ENCODE peak calls at places on chromosomes 5 and 9, in four cellular contexts. One of them, this sample, is unnamed.

GRCh38 chr5:131766689-131767088 is 30.1 kb downstream of the FNIP1 start:
- DNase-seq in A549: no peak
- DNase-seq in effector memory CD4-positive, alpha-beta T cell: no peak
- DNase-seq in A673: no peak
- DNase-seq in this sample: no peak

GRCh38 chr5:168992687-168993086 is 308.3 kb downstream of the SLIT3 start:
- DNase-seq in A549: peak; percentile 68
- DNase-seq in effector memory CD4-positive, alpha-beta T cell: no peak
- DNase-seq in A673: peak; percentile 3
- DNase-seq in this sample: no peak

GRCh38 chr9:92501671-92502393 is 19.5 kb upstream of the ASPN start:
- DNase-seq in A549: peak; percentile 65
- DNase-seq in effector memory CD4-positive, alpha-beta T cell: no peak
- DNase-seq in A673: peak; percentile 30
- DNase-seq in this sample: no peak

GRCh38 chr5:156759156-156759555 is 90.9 kb upstream of the PPP1R2B start:
- DNase-seq in A549: no peak
- DNase-seq in effector memory CD4-positive, alpha-beta T cell: no peak
- DNase-seq in A673: no peak
- DNase-seq in this sample: no peak

GRCh38 chr9:69768101-69768500 is 8.3 kb upstream of the PTAR1 start:
- DNase-seq in A549: no peak
- DNase-seq in effector memory CD4-positive, alpha-beta T cell: no peak
- DNase-seq in A673: no peak
- DNase-seq in this sample: no peak

GRCh38 chr5:176870110-176870591 is 29.0 kb downstream of the HK3 start:
- DNase-seq in A549: peak; percentile 78
- DNase-seq in effector memory CD4-positive, alpha-beta T cell: no peak
- DNase-seq in A673: peak; percentile 19
- DNase-seq in this sample: no peak

GRCh38 chr9:75844321-75844720 is 46.2 kb upstream of the PCSK5 start:
- DNase-seq in A549: no peak
- DNase-seq in effector memory CD4-positive, alpha-beta T cell: no peak
- DNase-seq in A673: no peak
- DNase-seq in this sample: no peak

GRCh38 chr5:179762781-179763176 is 30.2 kb downstream of the MAML1 start:
- DNase-seq in A549: no peak
- DNase-seq in effector memory CD4-positive, alpha-beta T cell: no peak
- DNase-seq in A673: peak; percentile 32
- DNase-seq in this sample: no peak

GRCh38 chr5:171435908-171436307 is 16.5 kb downstream of the FGF18 start:
- DNase-seq in A549: no peak
- DNase-seq in effector memory CD4-positive, alpha-beta T cell: no peak
- DNase-seq in A673: no peak
- DNase-seq in this sample: no peak

GRCh38 chr5:146426853-146427618 is 20.1 kb upstream of the TCERG1 start:
- DNase-seq in A549: peak; percentile 34
- DNase-seq in effector memory CD4-positive, alpha-beta T cell: no peak
- DNase-seq in A673: peak; percentile 78
- DNase-seq in this sample: peak; percentile 47

GRCh38 chr9:130498298-130498917 is 53.6 kb downstream of the ASS1 start:
- DNase-seq in A549: no peak
- DNase-seq in effector memory CD4-positive, alpha-beta T cell: no peak
- DNase-seq in A673: peak; percentile 63
- DNase-seq in this sample: no peak

GRCh38 chr5:141382469-141383294 is at the start of gene PCDHGA7:
- DNase-seq in A549: peak; percentile 67
- DNase-seq in effector memory CD4-positive, alpha-beta T cell: no peak
- DNase-seq in A673: peak; percentile 68
- DNase-seq in this sample: no peak

GRCh38 chr5:98341038-98341710 is 432.3 kb upstream of the RGMB start:
- DNase-seq in A549: no peak
- DNase-seq in effector memory CD4-positive, alpha-beta T cell: no peak
- DNase-seq in A673: no peak
- DNase-seq in this sample: no peak

GRCh38 chr9:96156151-96156550 is 145.8 kb downstream of the HSD17B3 start:
- DNase-seq in A549: no peak
- DNase-seq in effector memory CD4-positive, alpha-beta T cell: no peak
- DNase-seq in A673: no peak
- DNase-seq in this sample: no peak

GRCh38 chr9:72362680-72363139 is 2.3 kb downstream of the ZFAND5 start:
- DNase-seq in A549: peak; percentile 84
- DNase-seq in effector memory CD4-positive, alpha-beta T cell: no peak
- DNase-seq in A673: peak; percentile 72
- DNase-seq in this sample: peak; percentile 31

GRCh38 chr5:33049845-33050244 is 338.7 kb downstream of the NPR3 start:
- DNase-seq in A549: peak; percentile 80
- DNase-seq in effector memory CD4-positive, alpha-beta T cell: no peak
- DNase-seq in A673: no peak
- DNase-seq in this sample: no peak

GRCh38 chr5:142529626-142530278 is 156.1 kb downstream of the FGF1 start:
- DNase-seq in A549: peak; percentile 50
- DNase-seq in effector memory CD4-positive, alpha-beta T cell: no peak
- DNase-seq in A673: no peak
- DNase-seq in this sample: no peak

GRCh38 chr9:85569988-85570387 is 171.8 kb downstream of the AGTPBP1 start:
- DNase-seq in A549: no peak
- DNase-seq in effector memory CD4-positive, alpha-beta T cell: no peak
- DNase-seq in A673: no peak
- DNase-seq in this sample: no peak

GRCh38 chr9:133701321-133701980 is 36.7 kb downstream of the SARDH start:
- DNase-seq in A549: no peak
- DNase-seq in effector memory CD4-positive, alpha-beta T cell: peak; percentile 43
- DNase-seq in A673: no peak
- DNase-seq in this sample: peak; percentile 63

GRCh38 chr5:147949711-147950573 is 43.6 kb upstream of the C5orf46 start:
- DNase-seq in A549: peak; percentile 45
- DNase-seq in effector memory CD4-positive, alpha-beta T cell: no peak
- DNase-seq in A673: peak; percentile 65
- DNase-seq in this sample: no peak

GRCh38 chr9:90966475-90967150 is 165.0 kb downstream of the SYK start:
- DNase-seq in A549: no peak
- DNase-seq in effector memory CD4-positive, alpha-beta T cell: no peak
- DNase-seq in A673: no peak
- DNase-seq in this sample: no peak

GRCh38 chr5:85466423-85466822 is 1081.7 kb upstream of the EDIL3 start:
- DNase-seq in A549: no peak
- DNase-seq in effector memory CD4-positive, alpha-beta T cell: no peak
- DNase-seq in A673: no peak
- DNase-seq in this sample: no peak

GRCh38 chr9:129414377-129415021 is 206.4 kb downstream of the C9orf50 start:
- DNase-seq in A549: peak; percentile 50
- DNase-seq in effector memory CD4-positive, alpha-beta T cell: peak; percentile 24
- DNase-seq in A673: peak; percentile 41
- DNase-seq in this sample: peak; percentile 66

GRCh38 chr5:20286512-20286911 is 298.5 kb upstream of the CDH18 start:
- DNase-seq in A549: peak; percentile 62
- DNase-seq in effector memory CD4-positive, alpha-beta T cell: no peak
- DNase-seq in A673: peak; percentile 3
- DNase-seq in this sample: no peak

GRCh38 chr5:153712946-153713345 is 222.5 kb downstream of the GRIA1 start:
- DNase-seq in A549: no peak
- DNase-seq in effector memory CD4-positive, alpha-beta T cell: no peak
- DNase-seq in A673: no peak
- DNase-seq in this sample: no peak

GRCh38 chr5:128669803-128670202 is 131.8 kb upstream of the FBN2 start:
- DNase-seq in A549: peak; percentile 25
- DNase-seq in effector memory CD4-positive, alpha-beta T cell: no peak
- DNase-seq in A673: no peak
- DNase-seq in this sample: no peak

GRCh38 chr5:171808951-171809350 is 23.3 kb downstream of the SMIM23 start:
- DNase-seq in A549: no peak
- DNase-seq in effector memory CD4-positive, alpha-beta T cell: no peak
- DNase-seq in A673: no peak
- DNase-seq in this sample: no peak

GRCh38 chr5:139665626-139666025 is 17.5 kb downstream of the CXXC5 start:
- DNase-seq in A549: no peak
- DNase-seq in effector memory CD4-positive, alpha-beta T cell: no peak
- DNase-seq in A673: no peak
- DNase-seq in this sample: no peak

GRCh38 chr5:10857333-10857723 is 96.3 kb upstream of the DAP start:
- DNase-seq in A549: no peak
- DNase-seq in effector memory CD4-positive, alpha-beta T cell: no peak
- DNase-seq in A673: no peak
- DNase-seq in this sample: no peak

GRCh38 chr5:10854526-10855277 is 93.7 kb upstream of the DAP start:
- DNase-seq in A549: no peak
- DNase-seq in effector memory CD4-positive, alpha-beta T cell: no peak
- DNase-seq in A673: no peak
- DNase-seq in this sample: no peak

GRCh38 chr5:10856071-10856470 is 95.0 kb upstream of the DAP start:
- DNase-seq in A549: no peak
- DNase-seq in effector memory CD4-positive, alpha-beta T cell: no peak
- DNase-seq in A673: no peak
- DNase-seq in this sample: no peak

GRCh38 chr5:10858307-10858706 is 97.3 kb upstream of the DAP start:
- DNase-seq in A549: no peak
- DNase-seq in effector memory CD4-positive, alpha-beta T cell: no peak
- DNase-seq in A673: no peak
- DNase-seq in this sample: no peak

DNA sequence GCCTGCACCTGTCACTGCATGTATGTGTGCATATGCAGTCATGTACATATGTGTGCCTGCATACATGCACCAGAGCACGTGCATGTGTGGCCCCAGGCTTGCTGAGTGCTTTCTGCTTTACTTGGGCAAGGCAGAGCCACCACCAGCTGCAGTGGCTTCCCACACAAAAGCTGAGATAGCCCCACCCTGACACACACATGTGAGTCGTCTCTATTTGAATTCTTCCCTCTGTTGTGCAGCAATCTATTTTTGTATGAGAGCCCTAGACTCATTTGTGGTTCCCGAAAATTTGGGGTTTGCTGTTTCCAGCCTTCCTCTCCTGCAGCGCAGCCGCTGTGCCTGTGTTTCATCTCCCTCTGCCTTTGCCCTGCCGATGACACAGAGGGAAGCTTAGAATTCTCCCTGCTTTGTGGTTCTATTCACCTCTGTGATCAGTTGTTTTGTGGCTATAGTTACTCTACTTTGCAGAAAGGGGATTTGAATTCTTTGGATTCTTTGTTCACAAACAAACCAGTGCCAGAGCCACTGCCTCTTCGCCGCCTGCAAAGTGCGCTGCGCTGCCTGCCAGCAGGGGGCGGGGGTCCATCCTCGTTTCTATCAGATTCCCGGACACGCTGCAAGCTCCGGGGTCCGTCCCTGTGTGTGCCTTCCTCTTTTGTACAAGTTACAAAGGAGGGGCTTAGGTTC is 95.8 kb upstream of the DAP start:
- DNase-seq in A549: peak; percentile 14
- DNase-seq in effector memory CD4-positive, alpha-beta T cell: no peak
- DNase-seq in A673: peak; percentile 47
- DNase-seq in this sample: no peak
- H3K27ac ChIP-seq in A549: no peak overlapping the region
- H3K27ac ChIP-seq in effector memory CD4-positive, alpha-beta T cell: no peak overlapping the region
- H3K27ac ChIP-seq in A673: no peak overlapping the region
- H3K27ac ChIP-seq in this sample: no peak overlapping the region

DNA sequence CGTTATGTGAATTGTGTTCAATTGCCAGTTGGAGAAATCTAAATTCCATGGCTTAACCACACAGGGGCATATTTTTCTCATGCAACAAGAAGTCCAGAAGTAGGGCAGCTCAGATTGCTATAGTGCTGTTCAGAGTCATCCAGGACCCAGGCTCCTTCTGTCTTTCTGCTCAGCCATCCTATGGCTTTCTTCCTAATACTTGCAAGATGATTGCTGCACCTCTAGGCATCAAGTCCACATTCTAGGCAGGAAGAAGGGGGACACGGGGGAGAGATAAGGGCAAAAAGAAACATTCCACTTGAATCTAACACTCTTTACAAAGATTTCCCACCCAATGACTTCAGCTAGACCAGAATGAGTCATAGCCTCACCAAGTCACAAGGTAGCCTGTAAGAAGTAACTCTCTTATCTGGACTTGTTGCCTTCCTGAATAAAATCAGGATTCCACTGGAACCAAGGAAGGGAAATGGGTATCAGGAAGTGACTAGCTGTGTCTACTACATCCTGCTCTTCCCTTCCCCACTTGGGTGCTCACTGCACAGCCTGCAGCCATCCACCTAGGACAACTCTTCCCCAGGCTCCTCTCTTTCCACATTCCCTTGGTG is 5.3 kb downstream of the ERAP2 start:
- DNase-seq in A549: no peak
- DNase-seq in effector memory CD4-positive, alpha-beta T cell: no peak
- DNase-seq in A673: no peak
- DNase-seq in this sample: no peak
- H3K4me1 ChIP-seq in A549: peaks cover 17% of the 10 kb centered on the region
- H3K4me1 ChIP-seq in effector memory CD4-positive, alpha-beta T cell: peaks cover 55% of the 10 kb centered on the region
- H3K4me1 ChIP-seq in A673: peaks cover 17% of the 10 kb centered on the region
- H3K4me1 ChIP-seq in this sample: peaks cover 94% of the 10 kb centered on the region

GRCh38 chr9:14585730-14586473 is 107.3 kb downstream of the ZDHHC21 start:
- DNase-seq in A549: no peak
- DNase-seq in effector memory CD4-positive, alpha-beta T cell: no peak
- DNase-seq in A673: no peak
- DNase-seq in this sample: peak; percentile 1
- H3K4me3 ChIP-seq in A549: no peak overlapping the region
- H3K4me3 ChIP-seq in effector memory CD4-positive, alpha-beta T cell: no peak overlapping the region
- H3K4me3 ChIP-seq in A673: no peak overlapping the region
- H3K4me3 ChIP-seq in this sample: no peak overlapping the region

GRCh38 chr9:100029246-100029645 is 69.6 kb downstream of the ERP44 start:
- DNase-seq in A549: no peak
- DNase-seq in effector memory CD4-positive, alpha-beta T cell: no peak
- DNase-seq in A673: no peak
- DNase-seq in this sample: no peak

GRCh38 chr9:100038472-100038871 is 60.3 kb downstream of the ERP44 start:
- DNase-seq in A549: no peak
- DNase-seq in effector memory CD4-positive, alpha-beta T cell: no peak
- DNase-seq in A673: no peak
- DNase-seq in this sample: no peak

GRCh38 chr9:100030548-100030947 is 68.3 kb downstream of the ERP44 start:
- DNase-seq in A549: no peak
- DNase-seq in effector memory CD4-positive, alpha-beta T cell: no peak
- DNase-seq in A673: no peak
- DNase-seq in this sample: no peak

GRCh38 chr9:100028201-100028784 is 70.5 kb downstream of the ERP44 start:
- DNase-seq in A549: peak; percentile 76
- DNase-seq in effector memory CD4-positive, alpha-beta T cell: peak; percentile 34
- DNase-seq in A673: peak; percentile 81
- DNase-seq in this sample: peak; percentile 47

DNA sequence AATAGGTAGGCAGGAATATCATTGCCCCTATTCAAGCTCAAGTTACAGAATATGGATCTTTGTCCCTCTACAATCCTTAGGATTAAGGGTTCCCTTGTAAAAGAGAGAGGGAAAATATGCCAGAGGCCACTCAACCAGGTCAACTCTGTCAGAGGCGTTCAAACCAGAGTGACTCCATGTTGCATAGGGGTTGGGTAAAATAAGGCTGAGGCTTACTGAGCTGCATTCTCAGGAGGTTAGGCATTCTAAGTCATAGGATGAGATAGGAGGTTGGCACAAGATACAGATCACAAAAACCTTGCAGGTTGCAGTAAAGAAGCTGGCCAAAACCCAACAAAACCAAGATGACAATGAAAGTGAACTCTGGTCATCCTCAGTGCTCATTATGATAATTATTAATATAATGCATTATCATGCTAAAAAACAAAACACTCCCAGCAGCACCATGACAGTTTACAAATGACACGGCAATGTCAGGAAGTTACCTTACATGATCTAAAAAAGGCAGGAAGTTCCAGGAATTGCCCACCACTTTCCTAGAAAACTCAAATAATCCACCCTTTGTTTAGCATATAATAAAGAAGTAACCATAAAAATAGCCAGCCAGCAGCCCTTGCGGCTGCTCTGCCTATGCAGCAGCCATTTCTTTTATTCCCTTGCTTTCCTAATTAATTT is 64.8 kb downstream of the ERP44 start:
- DNase-seq in A549: no peak
- DNase-seq in effector memory CD4-positive, alpha-beta T cell: no peak
- DNase-seq in A673: no peak
- DNase-seq in this sample: no peak
- H3K27ac ChIP-seq in A549: no peak overlapping the region
- H3K27ac ChIP-seq in effector memory CD4-positive, alpha-beta T cell: no peak overlapping the region
- H3K27ac ChIP-seq in A673: no peak overlapping the region
- H3K27ac ChIP-seq in this sample: no peak overlapping the region